ENCODE peak calls at places on chromosomes 3 and 15, in seven cellular contexts. One of them, this sample, is unnamed.

GRCh38 chr3:131812433-131812832 is 222.4 kb downstream of the CPNE4 start:
- DNase-seq in K562: no peak
- DNase-seq in HepG2: no peak
- DNase-seq in GM12878: no peak
- DNase-seq in HCT116: no peak
- DNase-seq in SK-N-SH: no peak
- DNase-seq in H1: no peak
- DNase-seq in this sample: no peak

GRCh38 chr15:78808550-78808949 is 2.7 kb downstream of the ADAMTS7 start:
- DNase-seq in K562: peak; percentile 52
- DNase-seq in HepG2: peak; percentile 39
- DNase-seq in GM12878: no peak
- DNase-seq in HCT116: peak; percentile 34
- DNase-seq in SK-N-SH: peak; percentile 60
- DNase-seq in H1: no peak
- DNase-seq in this sample: no peak

GRCh38 chr3:46478341-46478740 is 13.6 kb upstream of the LTF start:
- DNase-seq in K562: no peak
- DNase-seq in HepG2: no peak
- DNase-seq in GM12878: no peak
- DNase-seq in HCT116: no peak
- DNase-seq in SK-N-SH: no peak
- DNase-seq in H1: no peak
- DNase-seq in this sample: no peak

GRCh38 chr3:123385981-123386380 is 62.9 kb downstream of the ADCY5 start:
- DNase-seq in K562: no peak
- DNase-seq in HepG2: no peak
- DNase-seq in GM12878: no peak
- DNase-seq in HCT116: no peak
- DNase-seq in SK-N-SH: no peak
- DNase-seq in H1: no peak
- DNase-seq in this sample: no peak

GRCh38 chr15:26038693-26039092 is 175.6 kb upstream of the ATP10A start:
- DNase-seq in K562: no peak
- DNase-seq in HepG2: no peak
- DNase-seq in GM12878: no peak
- DNase-seq in HCT116: no peak
- DNase-seq in SK-N-SH: peak; percentile 23
- DNase-seq in H1: no peak
- DNase-seq in this sample: no peak

GRCh38 chr15:70104227-70104626 is 6.5 kb upstream of the TLE3 start:
- DNase-seq in K562: no peak
- DNase-seq in HepG2: no peak
- DNase-seq in GM12878: no peak
- DNase-seq in HCT116: no peak
- DNase-seq in SK-N-SH: no peak
- DNase-seq in H1: no peak
- DNase-seq in this sample: no peak

GRCh38 chr15:34713635-34714034 is 41.2 kb downstream of the GJD2 start:
- DNase-seq in K562: no peak
- DNase-seq in HepG2: no peak
- DNase-seq in GM12878: no peak
- DNase-seq in HCT116: no peak
- DNase-seq in SK-N-SH: no peak
- DNase-seq in H1: no peak
- DNase-seq in this sample: no peak

GRCh38 chr3:13047296-13048165 is 25.7 kb downstream of the IQSEC1 start:
- DNase-seq in K562: no peak
- DNase-seq in HepG2: no peak
- DNase-seq in GM12878: no peak
- DNase-seq in HCT116: no peak
- DNase-seq in SK-N-SH: no peak
- DNase-seq in H1: no peak
- DNase-seq in this sample: no peak

GRCh38 chr3:18264331-18264730 is 160.8 kb downstream of the SATB1 start:
- DNase-seq in K562: no peak
- DNase-seq in HepG2: no peak
- DNase-seq in GM12878: no peak
- DNase-seq in HCT116: no peak
- DNase-seq in SK-N-SH: no peak
- DNase-seq in H1: no peak
- DNase-seq in this sample: no peak

GRCh38 chr3:192409838-192410683 is 317.3 kb downstream of the FGF12 start:
- DNase-seq in K562: no peak
- DNase-seq in HepG2: no peak
- DNase-seq in GM12878: no peak
- DNase-seq in HCT116: no peak
- DNase-seq in SK-N-SH: no peak
- DNase-seq in H1: no peak
- DNase-seq in this sample: peak; percentile 34

GRCh38 chr3:100956276-100956675 is 36.9 kb downstream of the ABI3BP start:
- DNase-seq in K562: no peak
- DNase-seq in HepG2: no peak
- DNase-seq in GM12878: no peak
- DNase-seq in HCT116: no peak
- DNase-seq in SK-N-SH: no peak
- DNase-seq in H1: no peak
- DNase-seq in this sample: no peak

GRCh38 chr3:32569540-32570425 is 875 bp downstream of the DYNC1LI1 start:
- DNase-seq in K562: peak; percentile 86
- DNase-seq in HepG2: peak; percentile 57
- DNase-seq in GM12878: no peak
- DNase-seq in HCT116: no peak
- DNase-seq in SK-N-SH: peak; percentile 77
- DNase-seq in H1: peak; percentile 65
- DNase-seq in this sample: peak; percentile 69

GRCh38 chr15:55290361-55291057 is 896 bp upstream of the RAB27A start:
- DNase-seq in K562: peak; percentile 91
- DNase-seq in HepG2: peak; percentile 71
- DNase-seq in GM12878: no peak
- DNase-seq in HCT116: peak; percentile 48
- DNase-seq in SK-N-SH: peak; percentile 91
- DNase-seq in H1: peak; percentile 43
- DNase-seq in this sample: peak; percentile 61

GRCh38 chr3:197593046-197593380 is 37.2 kb upstream of the BDH1 start:
- DNase-seq in K562: no peak
- DNase-seq in HepG2: no peak
- DNase-seq in GM12878: no peak
- DNase-seq in HCT116: no peak
- DNase-seq in SK-N-SH: no peak
- DNase-seq in H1: no peak
- DNase-seq in this sample: no peak

GRCh38 chr3:25820816-25821486 is 31.1 kb downstream of the OXSM start:
- DNase-seq in K562: no peak
- DNase-seq in HepG2: no peak
- DNase-seq in GM12878: no peak
- DNase-seq in HCT116: no peak
- DNase-seq in SK-N-SH: no peak
- DNase-seq in H1: no peak
- DNase-seq in this sample: no peak

DNA sequence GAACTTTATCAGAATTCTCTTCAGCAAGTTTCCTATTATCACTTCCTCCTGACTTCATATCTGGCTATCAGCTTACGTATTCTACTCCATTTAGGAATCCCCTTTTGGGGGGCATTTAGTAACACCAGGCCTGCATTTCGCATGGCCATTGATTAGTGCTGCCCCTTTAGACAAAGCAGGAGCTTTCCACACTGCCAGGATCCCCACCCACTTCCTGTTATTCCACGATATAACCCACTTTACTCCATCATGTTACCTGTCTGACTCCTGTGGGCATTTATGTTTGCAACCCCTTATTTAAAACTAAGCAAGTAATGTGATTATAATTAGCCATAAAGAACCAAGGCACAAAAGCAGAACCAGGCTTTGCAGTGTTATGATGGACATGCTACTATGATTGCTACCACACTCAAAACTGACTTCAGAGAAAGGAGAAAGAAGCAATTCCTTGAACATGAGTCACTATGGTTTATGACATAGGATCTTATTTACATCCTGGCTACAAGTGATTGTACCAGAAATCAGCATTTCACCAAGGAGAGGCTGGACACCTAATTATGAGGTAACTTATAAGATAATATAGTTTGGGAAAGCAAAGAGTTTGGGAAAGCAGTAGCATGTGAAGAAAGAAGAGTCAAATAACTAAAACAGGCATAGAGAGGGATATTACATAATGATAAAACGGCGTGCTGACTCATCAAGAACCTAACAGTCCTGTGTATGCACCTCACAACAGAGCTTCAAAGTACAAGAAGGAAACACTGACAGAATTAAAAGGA is 96.3 kb downstream of the IGSF11 start:
- DNase-seq in K562: peak; percentile 54
- DNase-seq in HepG2: no peak
- DNase-seq in GM12878: no peak
- DNase-seq in HCT116: no peak
- DNase-seq in SK-N-SH: no peak
- DNase-seq in H1: no peak
- DNase-seq in this sample: no peak
- TF ChIP-seq JUND in K562: peak; percentile 93
- TF ChIP-seq JUND in HepG2: no peak
- TF ChIP-seq JUND in GM12878: no peak
- TF ChIP-seq JUND in HCT116: no peak
- TF ChIP-seq JUND in SK-N-SH: no peak
- TF ChIP-seq JUND in H1: no peak
- TF ChIP-seq JUND in this sample: no peak

GRCh38 chr15:49288411-49288810 is 118.4 kb downstream of the GALK2 start:
- DNase-seq in K562: no peak
- DNase-seq in HepG2: no peak
- DNase-seq in GM12878: no peak
- DNase-seq in HCT116: no peak
- DNase-seq in SK-N-SH: no peak
- DNase-seq in H1: no peak
- DNase-seq in this sample: no peak

GRCh38 chr15:49282366-49282765 is 112.3 kb downstream of the GALK2 start:
- DNase-seq in K562: no peak
- DNase-seq in HepG2: no peak
- DNase-seq in GM12878: no peak
- DNase-seq in HCT116: no peak
- DNase-seq in SK-N-SH: no peak
- DNase-seq in H1: no peak
- DNase-seq in this sample: no peak

GRCh38 chr15:49290204-49290603 is 120.2 kb downstream of the GALK2 start:
- DNase-seq in K562: no peak
- DNase-seq in HepG2: no peak
- DNase-seq in GM12878: no peak
- DNase-seq in HCT116: no peak
- DNase-seq in SK-N-SH: peak; percentile 56
- DNase-seq in H1: no peak
- DNase-seq in this sample: no peak

GRCh38 chr15:49286649-49287394 is 116.8 kb downstream of the GALK2 start:
- DNase-seq in K562: no peak
- DNase-seq in HepG2: no peak
- DNase-seq in GM12878: no peak
- DNase-seq in HCT116: no peak
- DNase-seq in SK-N-SH: no peak
- DNase-seq in H1: no peak
- DNase-seq in this sample: no peak
- TF ChIP-seq JUND in K562: no peak
- TF ChIP-seq JUND in HepG2: no peak
- TF ChIP-seq JUND in GM12878: no peak
- TF ChIP-seq JUND in HCT116: peak; percentile 15
- TF ChIP-seq JUND in SK-N-SH: no peak
- TF ChIP-seq JUND in H1: no peak
- TF ChIP-seq JUND in this sample: no peak

DNA sequence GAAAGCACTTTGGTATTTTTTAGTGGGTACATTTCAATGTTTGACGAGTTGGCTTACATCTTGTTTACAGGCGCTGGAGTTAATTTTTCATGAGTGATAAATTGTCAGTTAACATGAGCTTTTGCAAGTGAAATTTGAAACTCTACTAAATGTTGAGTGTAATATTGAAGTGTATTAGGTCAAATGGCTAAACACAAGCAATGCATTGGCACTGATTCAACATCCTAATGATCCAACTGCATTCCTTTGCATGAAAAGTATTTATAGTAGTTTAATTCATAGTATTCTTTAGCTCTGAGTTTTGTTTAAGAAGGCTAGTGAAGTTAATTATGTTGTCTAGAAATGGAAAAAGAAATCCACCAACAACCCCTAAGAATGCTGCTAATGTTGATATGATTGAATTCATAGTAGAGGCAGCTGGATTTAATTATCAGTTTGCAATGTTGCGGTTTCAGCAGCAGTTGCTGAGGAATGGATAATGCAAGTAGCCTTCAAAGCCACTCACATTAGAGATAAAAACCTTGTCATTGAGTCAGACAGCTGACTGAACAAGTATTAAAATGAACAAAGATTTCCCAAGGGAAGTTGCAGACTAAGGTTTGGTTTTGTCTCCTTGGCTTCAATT is 245.6 kb upstream of the GOLIM4 start:
- DNase-seq in K562: no peak
- DNase-seq in HepG2: no peak
- DNase-seq in GM12878: no peak
- DNase-seq in HCT116: no peak
- DNase-seq in SK-N-SH: peak; percentile 7
- DNase-seq in H1: no peak
- DNase-seq in this sample: no peak
- TF ChIP-seq JUND in K562: no peak
- TF ChIP-seq JUND in HepG2: no peak
- TF ChIP-seq JUND in GM12878: no peak
- TF ChIP-seq JUND in HCT116: no peak
- TF ChIP-seq JUND in SK-N-SH: peak; percentile 47
- TF ChIP-seq JUND in H1: no peak
- TF ChIP-seq JUND in this sample: no peak

GRCh38 chr15:50686468-50687301 is at the start of gene TRPM7:
- DNase-seq in K562: peak; percentile 95
- DNase-seq in HepG2: peak; percentile 73
- DNase-seq in GM12878: peak; percentile 56
- DNase-seq in HCT116: peak; percentile 65
- DNase-seq in SK-N-SH: peak; percentile 95
- DNase-seq in H1: peak; percentile 21
- DNase-seq in this sample: peak; percentile 92

GRCh38 chr15:50676799-50677483 is 9.7 kb downstream of the TRPM7 start:
- DNase-seq in K562: peak; percentile 63
- DNase-seq in HepG2: no peak
- DNase-seq in GM12878: no peak
- DNase-seq in HCT116: no peak
- DNase-seq in SK-N-SH: no peak
- DNase-seq in H1: no peak
- DNase-seq in this sample: no peak

GRCh38 chr15:50685976-50686467 is 575 bp downstream of the TRPM7 start:
- DNase-seq in K562: peak; percentile 86
- DNase-seq in HepG2: peak; percentile 38
- DNase-seq in GM12878: peak; percentile 26
- DNase-seq in HCT116: no peak
- DNase-seq in SK-N-SH: peak; percentile 70
- DNase-seq in H1: peak; percentile 17
- DNase-seq in this sample: peak; percentile 51

GRCh38 chr15:50685191-50685975 is 1.2 kb downstream of the TRPM7 start:
- DNase-seq in K562: no peak
- DNase-seq in HepG2: no peak
- DNase-seq in GM12878: no peak
- DNase-seq in HCT116: no peak
- DNase-seq in SK-N-SH: peak; percentile 15
- DNase-seq in H1: no peak
- DNase-seq in this sample: no peak

DNA sequence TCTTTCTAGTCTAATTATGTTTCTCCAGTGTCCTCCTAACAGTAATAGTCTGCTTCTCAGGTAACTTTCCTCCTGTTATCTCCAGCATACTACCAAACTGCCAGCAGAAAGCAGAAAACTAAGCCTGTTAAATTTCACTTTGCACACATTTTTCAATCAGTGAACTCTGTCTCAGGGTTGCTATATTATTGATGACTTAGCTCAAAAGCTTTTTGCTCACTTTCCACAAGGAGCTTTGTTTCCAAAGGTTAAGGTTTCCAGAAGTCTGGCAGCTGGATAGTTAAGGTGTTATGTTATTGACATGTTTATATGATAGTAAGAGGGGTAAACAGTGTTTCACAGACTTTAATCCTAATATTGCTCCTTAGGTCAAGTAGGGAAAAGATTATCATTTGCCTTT is 5.1 kb downstream of the TRPM7 start:
- DNase-seq in K562: no peak
- DNase-seq in HepG2: no peak
- DNase-seq in GM12878: no peak
- DNase-seq in HCT116: no peak
- DNase-seq in SK-N-SH: no peak
- DNase-seq in H1: no peak
- DNase-seq in this sample: no peak
- TF ChIP-seq JUND in K562: no peak
- TF ChIP-seq JUND in HepG2: no peak
- TF ChIP-seq JUND in GM12878: no peak
- TF ChIP-seq JUND in HCT116: no peak
- TF ChIP-seq JUND in SK-N-SH: no peak
- TF ChIP-seq JUND in H1: no peak
- TF ChIP-seq JUND in this sample: no peak